ENCODE peak calls at places on chromosome 21, in ten cellular contexts. I, M, H, S, F, N, W, Z, V and L are unnamed samples.

GRCh38 chr21:36835383-36835795 is 131.1 kb downstream of the HLCS start:
- DNase-seq in I (no peak), M (no peak), H (peak), S (no peak), F (no peak), N (no peak), W (no peak), Z (no peak), V (no peak), L (peak)

GRCh38 chr21:42575111-42575510 is 61.5 kb downstream of the SLC37A1 start:
- DNase-seq in I (no peak), M (no peak), H (no peak), S (no peak), F (no peak), N (no peak), W (no peak), Z (no peak), V (no peak), L (no peak)

GRCh38 chr21:37675202-37675801 is 241.0 kb downstream of the KCNJ6 start:
- DNase-seq in I (peak), M (peak), H (peak), S (peak), F (peak), N (peak), W (peak), Z (peak), V (peak), L (peak)

GRCh38 chr21:38474124-38474523 is 24.2 kb downstream of the ERG start:
- DNase-seq in I (no peak), M (no peak), H (no peak), S (no peak), F (no peak), N (no peak), W (no peak), Z (no peak), V (no peak), L (no peak)

GRCh38 chr21:41170442-41170841 is 2.5 kb downstream of the BACE2 start:
- DNase-seq in I (peak), M (peak), H (peak), S (peak), F (peak), N (peak), W (no peak), Z (no peak), V (peak), L (no peak)

GRCh38 chr21:27572681-27573080 is 605.8 kb upstream of the ADAMTS5 start:
- DNase-seq in I (no peak), M (peak), H (peak), S (no peak), F (no peak), N (no peak), W (no peak), Z (no peak), V (no peak), L (no peak)

GRCh38 chr21:45098867-45099266 is 24.5 kb downstream of the ADARB1 start:
- DNase-seq in I (no peak), M (no peak), H (peak), S (peak), F (no peak), N (no peak), W (no peak), Z (no peak), V (peak), L (no peak)

GRCh38 chr21:44736291-44737004 is 25.1 kb upstream of the TSPEAR start:
- DNase-seq in I (no peak), M (no peak), H (no peak), S (no peak), F (no peak), N (no peak), W (peak), Z (no peak), V (no peak), L (peak)

GRCh38 chr21:38613686-38614085 is 115.4 kb upstream of the ERG start:
- DNase-seq in I (no peak), M (no peak), H (no peak), S (no peak), F (no peak), N (no peak), W (no peak), Z (no peak), V (no peak), L (no peak)

GRCh38 chr21:35963920-35964451 is 96.3 kb downstream of the SETD4 start:
- DNase-seq in I (no peak), M (no peak), H (no peak), S (no peak), F (no peak), N (no peak), W (no peak), Z (no peak), V (peak), L (no peak)

GRCh38 chr21:45580181-45580575 is 37.9 kb upstream of the SLC19A1 start:
- DNase-seq in I (no peak), M (no peak), H (no peak), S (no peak), F (no peak), N (no peak), W (no peak), Z (no peak), V (no peak), L (no peak)

GRCh38 chr21:32507342-32507919 is 77.9 kb downstream of the TCP10L start:
- DNase-seq in I (no peak), M (no peak), H (no peak), S (no peak), F (no peak), N (no peak), W (no peak), Z (no peak), V (no peak), L (no peak)

GRCh38 chr21:36792505-36792967 is 93.6 kb downstream of the SIM2 start:
- DNase-seq in I (peak), M (no peak), H (peak), S (no peak), F (no peak), N (no peak), W (no peak), Z (no peak), V (no peak), L (no peak)

GRCh38 chr21:29477941-29478340 is 179.2 kb downstream of the BACH1 start:
- DNase-seq in I (no peak), M (peak), H (no peak), S (no peak), F (no peak), N (no peak), W (no peak), Z (no peak), V (no peak), L (no peak)

GRCh38 chr21:10272216-10272615 is 249.2 kb upstream of the TPTE start:
- DNase-seq in I (peak), M (no peak), H (peak), S (peak), F (no peak), N (no peak), W (peak), Z (no peak), V (no peak), L (peak)

GRCh38 chr21:24955275-24955961 is 651.9 kb downstream of the MRPL39 start:
- DNase-seq in I (peak), M (no peak), H (no peak), S (peak), F (no peak), N (no peak), W (no peak), Z (no peak), V (no peak), L (no peak)

GRCh38 chr21:37219766-37220432 is 47.2 kb downstream of the VPS26C start:
- DNase-seq in I (peak), M (no peak), H (no peak), S (no peak), F (no peak), N (no peak), W (no peak), Z (no peak), V (no peak), L (no peak)

GRCh38 chr21:28111151-28111619 is 881.5 kb downstream of the LTN1 start:
- DNase-seq in I (no peak), M (peak), H (peak), S (no peak), F (no peak), N (no peak), W (peak), Z (no peak), V (no peak), L (no peak)

GRCh38 chr21:41374867-41375533 is 13.2 kb downstream of the MX2 start:
- DNase-seq in I (peak), M (no peak), H (peak), S (peak), F (peak), N (no peak), W (no peak), Z (no peak), V (no peak), L (no peak)